ENCODE peak calls at places on chromosomes 5 and 9, in nine cellular contexts. P is left lung; F is T-helper 1 cell; I is substantia nigra; D is tibial nerve; H is head of caudate nucleus; S is activated CD8-positive, alpha-beta memory T cell treated with anti-CD3 and anti-CD28 coated beads, Interleukin-2, amount 50 U/mL, for 48 hours; A is bronchial epithelial cell; L is activated naive CD4-positive, alpha-beta T cell. C is an unnamed sample.

GRCh38 chr5:14351086-14351661 is 208.0 kb downstream of the TRIO start:
- DNase-seq in P (no peak), F (no peak), I (no peak), D (no peak), H (no peak), S (no peak), A (no peak), L (no peak), C (no peak)

GRCh38 chr5:79069488-79070001 is at the start of the genes BHMT2 and DMGDH:
- DNase-seq in P (peak), F (no peak), I (no peak), D (peak), H (no peak), S (no peak), A (no peak), L (no peak), C (peak)

GRCh38 chr5:55360190-55360589 is 52.4 kb downstream of the MTREX start:
- DNase-seq in P (no peak), F (no peak), I (no peak), D (no peak), H (no peak), S (no peak), A (peak), L (no peak), C (no peak)

GRCh38 chr5:59040007-59040803 is 457.3 kb downstream of the RAB3C start:
- DNase-seq in P (no peak), F (no peak), I (no peak), D (no peak), H (no peak), S (no peak), A (peak), L (no peak), C (no peak)

GRCh38 chr5:73565969-73566547 is 515 bp downstream of the UTP15 start:
- DNase-seq in P (no peak), F (no peak), I (no peak), D (no peak), H (no peak), S (no peak), A (no peak), L (no peak), C (no peak)

GRCh38 chr9:392103-392502 is 177.4 kb downstream of the DOCK8 start:
- DNase-seq in P (no peak), F (no peak), I (no peak), D (no peak), H (no peak), S (no peak), A (no peak), L (no peak), C (no peak)

GRCh38 chr5:131114754-131115153 is 50.3 kb downstream of the HINT1 start:
- DNase-seq in P (no peak), F (no peak), I (no peak), D (no peak), H (no peak), S (no peak), A (peak), L (no peak), C (no peak)

GRCh38 chr9:2872941-2873323 is 29.0 kb upstream of the PUM3 start:
- DNase-seq in P (no peak), F (no peak), I (no peak), D (no peak), H (no peak), S (no peak), A (no peak), L (no peak), C (no peak)

GRCh38 chr9:37363124-37363523 is 59.4 kb upstream of the GRHPR start:
- DNase-seq in P (no peak), F (no peak), I (no peak), D (no peak), H (no peak), S (no peak), A (no peak), L (no peak), C (no peak)

GRCh38 chr5:35518104-35518503 is 99.6 kb upstream of the SPEF2 start:
- DNase-seq in P (no peak), F (no peak), I (no peak), D (no peak), H (no peak), S (no peak), A (no peak), L (no peak), C (no peak)

GRCh38 chr9:85302860-85303779 is 438.6 kb downstream of the AGTPBP1 start:
- DNase-seq in P (no peak), F (no peak), I (no peak), D (no peak), H (no peak), S (no peak), A (peak), L (no peak), C (no peak)

GRCh38 chr9:94697972-94698581 is 28.4 kb upstream of the AOPEP start:
- DNase-seq in P (no peak), F (no peak), I (no peak), D (no peak), H (no peak), S (no peak), A (peak), L (no peak), C (no peak)

GRCh38 chr5:1357946-1358725 is 13.2 kb upstream of the CLPTM1L start:
- DNase-seq in P (peak), F (no peak), I (no peak), D (no peak), H (no peak), S (no peak), A (no peak), L (no peak), C (no peak)

GRCh38 chr5:15737882-15738677 is 238.1 kb downstream of the FBXL7 start:
- DNase-seq in P (no peak), F (no peak), I (no peak), D (no peak), H (no peak), S (no peak), A (no peak), L (no peak), C (no peak)

GRCh38 chr9:104586496-104587180 is 12.6 kb downstream of the OR13C5 start:
- DNase-seq in P (no peak), F (no peak), I (no peak), D (no peak), H (no peak), S (no peak), A (no peak), L (no peak), C (no peak)

GRCh38 chr5:158914008-158914407 is 185.7 kb downstream of the EBF1 start:
- DNase-seq in P (no peak), F (no peak), I (no peak), D (no peak), H (peak), S (no peak), A (no peak), L (no peak), C (no peak)

GRCh38 chr5:135608361-135608760 is 29.6 kb upstream of the CXCL14 start:
- DNase-seq in P (no peak), F (no peak), I (no peak), D (no peak), H (no peak), S (no peak), A (peak), L (no peak), C (no peak)

GRCh38 chr5:109876030-109876726 is 186.5 kb downstream of the MAN2A1 start:
- DNase-seq in P (no peak), F (no peak), I (no peak), D (no peak), H (no peak), S (no peak), A (no peak), L (no peak), C (no peak)

GRCh38 chr9:91857831-91858669 is 92.0 kb downstream of the ROR2 start:
- DNase-seq in P (no peak), F (no peak), I (no peak), D (no peak), H (no peak), S (no peak), A (peak), L (no peak), C (no peak)

GRCh38 chr5:41747708-41748107 is 122.5 kb downstream of the OXCT1 start:
- DNase-seq in P (no peak), F (no peak), I (no peak), D (no peak), H (no peak), S (no peak), A (no peak), L (no peak), C (no peak)

GRCh38 chr5:61346511-61346910 is 14.5 kb downstream of the ZSWIM6 start:
- DNase-seq in P (no peak), F (no peak), I (no peak), D (no peak), H (no peak), S (no peak), A (no peak), L (no peak), C (no peak)

GRCh38 chr5:178106556-178107239 is 6.6 kb upstream of the N4BP3 start:
- DNase-seq in P (peak), F (no peak), I (no peak), D (no peak), H (no peak), S (no peak), A (peak), L (no peak), C (no peak)

GRCh38 chr5:41747291-41747690 is 122.9 kb downstream of the OXCT1 start:
- DNase-seq in P (no peak), F (no peak), I (no peak), D (no peak), H (no peak), S (no peak), A (peak), L (no peak), C (no peak)